ENCODE peak calls at places on chromosome 13, in five cellular contexts. One of them, this sample, is unnamed.
A peak's percentile ranks its signal among the peaks of the same experiment; 100 is the strongest.

GRCh38 chr13:89574077-89574476 is 1773.4 kb upstream of the MIR17HG start:
- DNase-seq in Peyer's patch: no peak
- DNase-seq in ovary: no peak
- DNase-seq in IMR-90: no peak
- DNase-seq in tibial nerve: no peak
- DNase-seq in this sample: no peak

GRCh38 chr13:30787747-30788535 is 52.6 kb downstream of the ALOX5AP start:
- DNase-seq in IMR-90: peak; percentile 58
- DNase-seq in Peyer's patch: no peak
- DNase-seq in ovary: no peak
- DNase-seq in tibial nerve: no peak
- DNase-seq in this sample: no peak

GRCh38 chr13:79936368-79937136 is 404.4 kb downstream of the SPRY2 start:
- DNase-seq in ovary: no peak
- DNase-seq in tibial nerve: no peak
- DNase-seq in Peyer's patch: no peak
- DNase-seq in IMR-90: peak; percentile 100
- DNase-seq in this sample: peak; percentile 31

GRCh38 chr13:99265162-99265822 is 7.1 kb upstream of the GPR18 start:
- DNase-seq in Peyer's patch: no peak
- DNase-seq in IMR-90: no peak
- DNase-seq in tibial nerve: no peak
- DNase-seq in ovary: no peak
- DNase-seq in this sample: no peak

GRCh38 chr13:79483302-79483701 is 2.3 kb downstream of the NDFIP2 start:
- DNase-seq in ovary: no peak
- DNase-seq in Peyer's patch: no peak
- DNase-seq in IMR-90: peak; percentile 78
- DNase-seq in tibial nerve: no peak
- DNase-seq in this sample: no peak

GRCh38 chr13:24232474-24232873 is 72.0 kb downstream of the SPATA13 start:
- DNase-seq in tibial nerve: no peak
- DNase-seq in Peyer's patch: no peak
- DNase-seq in IMR-90: no peak
- DNase-seq in ovary: no peak
- DNase-seq in this sample: no peak

GRCh38 chr13:109272595-109273325 is 513.6 kb downstream of the IRS2 start:
- DNase-seq in Peyer's patch: no peak
- DNase-seq in ovary: no peak
- DNase-seq in IMR-90: peak; percentile 29
- DNase-seq in tibial nerve: no peak
- DNase-seq in this sample: no peak

GRCh38 chr13:26784704-26785639 is 24.4 kb upstream of the GPR12 start:
- DNase-seq in Peyer's patch: no peak
- DNase-seq in tibial nerve: no peak
- DNase-seq in IMR-90: no peak
- DNase-seq in ovary: no peak
- DNase-seq in this sample: no peak

GRCh38 chr13:25744176-25744575 is 307.6 kb downstream of the SHISA2 start:
- DNase-seq in Peyer's patch: no peak
- DNase-seq in tibial nerve: no peak
- DNase-seq in IMR-90: no peak
- DNase-seq in ovary: no peak
- DNase-seq in this sample: no peak

GRCh38 chr13:60358453-60358852 is 38.6 kb upstream of the TDRD3 start:
- DNase-seq in tibial nerve: no peak
- DNase-seq in Peyer's patch: no peak
- DNase-seq in IMR-90: no peak
- DNase-seq in ovary: no peak
- DNase-seq in this sample: no peak

GRCh38 chr13:23724196-23724970 is 154.2 kb downstream of the TNFRSF19 start:
- DNase-seq in Peyer's patch: no peak
- DNase-seq in IMR-90: peak; percentile 71
- DNase-seq in tibial nerve: no peak
- DNase-seq in ovary: no peak
- DNase-seq in this sample: no peak

GRCh38 chr13:38690231-38690630 is 3.4 kb downstream of the FREM2 start:
- DNase-seq in IMR-90: no peak
- DNase-seq in Peyer's patch: no peak
- DNase-seq in ovary: no peak
- DNase-seq in tibial nerve: no peak
- DNase-seq in this sample: no peak

GRCh38 chr13:86020350-86021002 is 221.3 kb upstream of the SLITRK6 start:
- DNase-seq in Peyer's patch: no peak
- DNase-seq in tibial nerve: no peak
- DNase-seq in ovary: no peak
- DNase-seq in IMR-90: peak; percentile 41
- DNase-seq in this sample: no peak

GRCh38 chr13:105428816-105429215 is 1106.6 kb downstream of the EFNB2 start:
- DNase-seq in tibial nerve: no peak
- DNase-seq in Peyer's patch: no peak
- DNase-seq in IMR-90: peak; percentile 66
- DNase-seq in ovary: no peak
- DNase-seq in this sample: no peak

GRCh38 chr13:59012731-59013130 is 1151.0 kb downstream of the DIAPH3 start:
- DNase-seq in tibial nerve: no peak
- DNase-seq in IMR-90: no peak
- DNase-seq in Peyer's patch: no peak
- DNase-seq in ovary: no peak
- DNase-seq in this sample: no peak

GRCh38 chr13:37647038-37647650 is 48.6 kb upstream of the POSTN start:
- DNase-seq in IMR-90: no peak
- DNase-seq in ovary: no peak
- DNase-seq in tibial nerve: no peak
- DNase-seq in Peyer's patch: no peak
- DNase-seq in this sample: no peak

GRCh38 chr13:98349731-98350305 is 172.7 kb upstream of the RNF113B start:
- DNase-seq in tibial nerve: no peak
- DNase-seq in Peyer's patch: no peak
- DNase-seq in IMR-90: no peak
- DNase-seq in ovary: no peak
- DNase-seq in this sample: peak; percentile 39

GRCh38 chr13:80342541-80343371 is 1.8 kb upstream of the SPRY2 start:
- DNase-seq in ovary: peak; percentile 79
- DNase-seq in tibial nerve: peak; percentile 77
- DNase-seq in Peyer's patch: peak; percentile 92
- DNase-seq in IMR-90: peak; percentile 66
- DNase-seq in this sample: peak; percentile 84

GRCh38 chr13:29527916-29528315 is 67.6 kb downstream of the SLC7A1 start:
- DNase-seq in tibial nerve: no peak
- DNase-seq in ovary: no peak
- DNase-seq in IMR-90: no peak
- DNase-seq in Peyer's patch: no peak
- DNase-seq in this sample: no peak
- H3K4me1 ChIP-seq in tibial nerve: no peaks in the 10 kb centered on the region
- H3K4me1 ChIP-seq in ovary: no peaks in the 10 kb centered on the region
- H3K4me1 ChIP-seq in IMR-90: no peaks in the 10 kb centered on the region
- H3K4me1 ChIP-seq in Peyer's patch: no peaks in the 10 kb centered on the region
- H3K4me1 ChIP-seq in this sample: no peaks in the 10 kb centered on the region

DNA sequence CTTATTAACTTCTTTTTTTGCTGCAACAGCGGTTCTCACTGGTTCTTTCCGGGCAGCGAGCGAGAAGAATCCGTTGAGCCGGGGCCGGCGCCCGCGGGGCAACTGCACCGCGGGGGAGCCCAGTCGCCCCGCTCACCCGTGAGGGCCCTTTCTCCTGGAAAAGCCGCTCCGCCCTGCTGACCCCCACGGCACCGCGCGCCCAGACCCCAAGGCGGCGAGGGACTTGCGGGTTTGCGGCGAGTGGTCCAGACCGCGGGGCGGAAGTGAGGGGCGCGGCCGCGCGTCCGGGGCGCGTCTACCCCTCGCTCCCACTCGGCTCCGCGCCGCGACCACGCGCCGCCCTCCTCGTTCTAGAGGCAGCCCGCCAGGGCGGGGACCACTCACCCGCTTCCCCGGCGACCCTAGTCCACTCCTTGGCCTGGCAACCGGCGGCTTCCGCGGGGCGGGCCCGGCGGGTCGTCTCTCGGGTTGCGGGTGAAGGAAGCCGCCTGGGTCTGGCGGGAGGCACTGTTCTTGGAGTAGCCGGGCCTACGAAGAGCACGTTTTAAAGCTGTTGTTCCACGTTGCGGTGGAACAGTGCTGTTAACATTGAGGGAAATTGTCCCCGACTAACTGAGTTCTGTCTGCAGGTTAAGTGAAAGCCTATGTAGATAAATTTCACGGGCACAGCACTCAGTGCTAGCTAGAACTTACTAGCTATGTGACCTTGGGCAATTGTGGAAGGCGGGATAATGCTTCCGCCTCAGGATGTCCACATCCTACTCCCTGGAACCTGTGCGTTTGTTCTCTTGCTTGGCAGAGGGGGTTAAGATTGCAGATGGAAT is at the start of gene NEK3:
- DNase-seq in Peyer's patch: peak; percentile 83
- DNase-seq in tibial nerve: peak; percentile 44
- DNase-seq in ovary: peak; percentile 70
- DNase-seq in IMR-90: peak; percentile 56
- DNase-seq in this sample: peak; percentile 71
- TF ChIP-seq POLR2A in Peyer's patch: peak; percentile 30
- TF ChIP-seq POLR2A in tibial nerve: no peak
- TF ChIP-seq POLR2A in ovary: no peak
- TF ChIP-seq POLR2A in IMR-90: no peak
- TF ChIP-seq POLR2A in this sample: peak; percentile 37

DNA sequence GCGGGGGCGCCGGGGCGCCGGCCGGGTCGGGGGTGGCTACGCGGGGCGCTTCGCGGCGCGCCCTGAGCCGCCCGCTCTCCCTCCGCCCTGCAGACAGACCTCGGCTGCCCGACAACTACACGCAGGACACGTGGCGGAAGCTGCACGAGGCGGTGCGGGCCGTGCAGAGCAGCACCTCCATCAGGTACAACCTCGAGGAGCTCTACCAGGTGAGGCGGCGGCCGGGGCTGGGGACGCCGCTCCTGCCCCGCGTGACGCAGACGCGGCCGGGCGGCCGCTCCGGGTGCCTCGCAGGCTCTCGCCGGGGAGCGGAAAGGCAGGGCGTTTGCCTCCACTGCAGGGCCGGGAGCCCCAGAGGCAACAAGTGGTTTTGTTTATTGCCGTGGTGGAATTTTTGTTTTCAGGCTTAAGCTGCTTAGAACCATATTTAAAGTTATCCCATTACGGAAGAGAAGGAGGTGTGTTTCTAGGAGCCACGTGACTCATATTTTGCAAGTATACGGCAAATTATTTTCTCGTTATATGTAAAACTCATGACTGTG is 538 bp downstream of the CUL4A start:
- DNase-seq in tibial nerve: no peak
- DNase-seq in Peyer's patch: peak; percentile 83
- DNase-seq in ovary: peak; percentile 49
- DNase-seq in IMR-90: peak; percentile 55
- DNase-seq in this sample: peak; percentile 71
- H3K4me1 ChIP-seq in tibial nerve: no peaks in the 10 kb centered on the region
- H3K4me1 ChIP-seq in Peyer's patch: peaks cover 9% of the 10 kb centered on the region
- H3K4me1 ChIP-seq in ovary: peaks cover 14% of the 10 kb centered on the region
- H3K4me1 ChIP-seq in IMR-90: peaks cover 16% of the 10 kb centered on the region
- H3K4me1 ChIP-seq in this sample: peaks cover 58% of the 10 kb centered on the region

DNA sequence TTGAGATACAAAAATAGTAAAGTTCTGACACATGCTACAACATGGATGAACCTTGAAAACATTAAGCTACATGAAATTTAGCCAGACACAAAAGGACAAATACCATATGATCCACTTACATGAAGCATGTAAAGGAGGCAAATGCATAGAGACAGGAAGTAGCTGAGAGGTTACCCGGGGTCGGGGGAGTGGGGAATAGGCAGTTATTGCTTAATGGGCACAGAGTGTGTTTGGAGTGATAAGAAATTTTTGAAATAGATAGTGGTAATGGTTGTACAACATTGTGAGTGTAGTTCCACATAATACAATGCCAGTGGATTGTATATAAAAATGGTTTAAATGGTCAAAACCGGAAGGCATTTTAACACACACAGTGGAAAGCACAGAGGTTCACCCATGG is 4.3 kb downstream of the N4BP2L1 start:
- DNase-seq in tibial nerve: no peak
- DNase-seq in IMR-90: no peak
- DNase-seq in Peyer's patch: no peak
- DNase-seq in ovary: no peak
- DNase-seq in this sample: no peak
- TF ChIP-seq POLR2A in tibial nerve: no peak
- TF ChIP-seq POLR2A in IMR-90: no peak
- TF ChIP-seq POLR2A in Peyer's patch: no peak
- TF ChIP-seq POLR2A in ovary: no peak
- TF ChIP-seq POLR2A in this sample: no peak

GRCh38 chr13:108270442-108270841 is 924 bp downstream of the TNFSF13B start:
- DNase-seq in Peyer's patch: no peak
- DNase-seq in tibial nerve: no peak
- DNase-seq in IMR-90: no peak
- DNase-seq in ovary: no peak
- DNase-seq in this sample: no peak

GRCh38 chr13:108267338-108267737 is 2.2 kb upstream of the TNFSF13B start:
- DNase-seq in ovary: no peak
- DNase-seq in IMR-90: no peak
- DNase-seq in tibial nerve: no peak
- DNase-seq in Peyer's patch: no peak
- DNase-seq in this sample: no peak

GRCh38 chr13:108266316-108266936 is 3.1 kb upstream of the TNFSF13B start:
- DNase-seq in IMR-90: no peak
- DNase-seq in tibial nerve: no peak
- DNase-seq in ovary: no peak
- DNase-seq in Peyer's patch: no peak
- DNase-seq in this sample: no peak

GRCh38 chr13:108269601-108270328 is at the start of gene TNFSF13B:
- DNase-seq in ovary: peak; percentile 23
- DNase-seq in IMR-90: peak; percentile 40
- DNase-seq in tibial nerve: no peak
- DNase-seq in Peyer's patch: peak; percentile 60
- DNase-seq in this sample: peak; percentile 62

GRCh38 chr13:108268713-108269112 is 805 bp upstream of the TNFSF13B start:
- DNase-seq in ovary: no peak
- DNase-seq in tibial nerve: no peak
- DNase-seq in Peyer's patch: no peak
- DNase-seq in IMR-90: no peak
- DNase-seq in this sample: no peak
- H3K4me1 ChIP-seq in ovary: peaks cover 1% of the 10 kb centered on the region
- H3K4me1 ChIP-seq in tibial nerve: no peaks in the 10 kb centered on the region
- H3K4me1 ChIP-seq in Peyer's patch: no peaks in the 10 kb centered on the region
- H3K4me1 ChIP-seq in IMR-90: peaks cover 2% of the 10 kb centered on the region
- H3K4me1 ChIP-seq in this sample: peaks cover 14% of the 10 kb centered on the region

GRCh38 chr13:97141564-97142005 is 80.5 kb upstream of the MBNL2 start:
- DNase-seq in IMR-90: peak; percentile 94
- DNase-seq in Peyer's patch: peak; percentile 73
- DNase-seq in tibial nerve: no peak
- DNase-seq in ovary: no peak
- DNase-seq in this sample: peak; percentile 55
- TF ChIP-seq POLR2A in IMR-90: no peak
- TF ChIP-seq POLR2A in Peyer's patch: peak; percentile 87
- TF ChIP-seq POLR2A in tibial nerve: peak; percentile 18
- TF ChIP-seq POLR2A in ovary: no peak
- TF ChIP-seq POLR2A in this sample: no peak

DNA sequence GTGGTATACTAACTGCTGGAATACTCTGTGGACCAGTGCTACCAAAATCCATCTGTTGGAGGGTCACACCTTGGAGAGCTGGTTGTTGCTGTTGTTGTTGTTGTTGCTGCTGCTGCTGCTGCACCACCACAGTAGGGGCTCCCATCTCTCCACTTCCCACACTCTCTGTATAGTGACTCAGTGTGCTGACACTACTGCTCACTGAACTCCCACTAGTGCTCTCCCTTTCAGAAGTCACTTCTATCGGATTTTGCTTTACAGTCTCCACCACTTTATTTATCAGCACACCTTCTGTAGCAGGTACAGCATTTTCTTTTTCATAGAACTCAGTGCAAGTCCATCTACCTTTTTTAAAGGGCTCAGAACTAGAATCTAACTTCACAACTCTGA is 1.7 kb downstream of the TSC22D1 start:
- DNase-seq in tibial nerve: no peak
- DNase-seq in Peyer's patch: no peak
- DNase-seq in IMR-90: peak; percentile 36
- DNase-seq in ovary: no peak
- DNase-seq in this sample: no peak
- H3K4me1 ChIP-seq in tibial nerve: no peaks in the 10 kb centered on the region
- H3K4me1 ChIP-seq in Peyer's patch: no peaks in the 10 kb centered on the region
- H3K4me1 ChIP-seq in IMR-90: peaks cover 24% of the 10 kb centered on the region
- H3K4me1 ChIP-seq in ovary: peaks cover 14% of the 10 kb centered on the region
- H3K4me1 ChIP-seq in this sample: peaks cover 47% of the 10 kb centered on the region

GRCh38 chr13:51768976-51769375 is 35.0 kb downstream of the DHRS12 start:
- DNase-seq in tibial nerve: no peak
- DNase-seq in ovary: no peak
- DNase-seq in Peyer's patch: no peak
- DNase-seq in IMR-90: no peak
- DNase-seq in this sample: no peak
- TF ChIP-seq POLR2A in tibial nerve: no peak
- TF ChIP-seq POLR2A in ovary: no peak
- TF ChIP-seq POLR2A in Peyer's patch: no peak
- TF ChIP-seq POLR2A in IMR-90: no peak
- TF ChIP-seq POLR2A in this sample: no peak